ENCODE peak calls at places on chromosomes 4 and X, in nine cellular contexts. Z, C, A, N, K, X, S, P and V are unnamed samples.

GRCh38 chrX:56793533-56794320 is 64.7 kb downstream of the NBDY start:
- DNase-seq in Z (no peak), C (no peak), A (peak; percentile 18), N (no peak), K (peak; percentile 5), X (no peak), S (no peak), P (no peak), V (peak; percentile 22)

GRCh38 chr4:132332932-132333722 is 816.0 kb upstream of the PCDH10 start:
- DNase-seq in Z (no peak), C (no peak), A (no peak), N (peak; percentile 6), K (no peak), X (no peak), S (peak; percentile 51), P (peak; percentile 21), V (peak; percentile 5)

GRCh38 chrX:96182366-96182765 is 502.3 kb upstream of the DIAPH2 start:
- DNase-seq in Z (no peak), C (no peak), A (peak; percentile 19), N (peak; percentile 70), K (no peak), X (no peak), S (peak; percentile 75), P (no peak), V (peak; percentile 52)

GRCh38 chrX:48695524-48695875 is 1.0 kb upstream of the SUV39H1 start:
- DNase-seq in Z (no peak), C (no peak), A (no peak), N (no peak), K (no peak), X (peak; percentile 5), S (no peak), P (no peak), V (peak; percentile 7)

GRCh38 chrX:146887020-146887419 is 72.5 kb upstream of the CXorf51A start:
- DNase-seq in Z (no peak), C (no peak), A (no peak), N (no peak), K (no peak), X (no peak), S (no peak), P (no peak), V (no peak)

GRCh38 chrX:115898382-115899001 is 272.1 kb upstream of the AGTR2 start:
- DNase-seq in Z (no peak), C (peak; percentile 81), A (peak; percentile 79), N (peak; percentile 55), K (no peak), X (no peak), S (no peak), P (peak; percentile 6), V (no peak)

GRCh38 chr4:167555338-167556022 is 321.2 kb upstream of the SPOCK3 start:
- DNase-seq in Z (no peak), C (no peak), A (no peak), N (no peak), K (no peak), X (no peak), S (no peak), P (no peak), V (peak; percentile 46)

GRCh38 chrX:118153270-118153669 is 36.7 kb upstream of the KLHL13 start:
- DNase-seq in Z (no peak), C (no peak), A (no peak), N (no peak), K (no peak), X (no peak), S (no peak), P (no peak), V (no peak)

GRCh38 chr4:34043131-34043530 is 2201.2 kb downstream of the ARAP2 start:
- DNase-seq in Z (no peak), C (no peak), A (no peak), N (no peak), K (no peak), X (no peak), S (peak; percentile 8), P (no peak), V (no peak)

GRCh38 chrX:150730719-150731118 is 37.5 kb downstream of the MTMR1 start:
- DNase-seq in Z (no peak), C (no peak), A (no peak), N (no peak), K (no peak), X (no peak), S (peak; percentile 37), P (no peak), V (no peak)

GRCh38 chr4:140691369-140691768 is 64.8 kb downstream of the TBC1D9 start:
- DNase-seq in Z (no peak), C (peak; percentile 24), A (no peak), N (no peak), K (no peak), X (no peak), S (peak; percentile 67), P (no peak), V (peak; percentile 63)

GRCh38 chr4:143700420-143701352 is at the start of gene FREM3:
- DNase-seq in Z (no peak), C (no peak), A (no peak), N (no peak), K (no peak), X (peak; percentile 3), S (no peak), P (no peak), V (no peak)

GRCh38 chr4:36709986-36710385 is 428.6 kb downstream of the DTHD1 start:
- DNase-seq in Z (no peak), C (no peak), A (no peak), N (no peak), K (no peak), X (no peak), S (no peak), P (no peak), V (no peak)

GRCh38 chr4:73208376-73208775 is 50.2 kb downstream of the ANKRD17 start:
- DNase-seq in Z (no peak), C (no peak), A (no peak), N (no peak), K (no peak), X (no peak), S (peak; percentile 31), P (no peak), V (peak; percentile 56)

GRCh38 chrX:123807825-123808416 is 51.9 kb upstream of the XIAP start:
- DNase-seq in Z (no peak), C (no peak), A (no peak), N (peak; percentile 30), K (no peak), X (no peak), S (peak; percentile 23), P (no peak), V (no peak)

GRCh38 chr4:7172946-7173345 is 19.4 kb upstream of the SORCS2 start:
- DNase-seq in Z (peak; percentile 56), C (no peak), A (no peak), N (no peak), K (no peak), X (no peak), S (no peak), P (no peak), V (no peak)

GRCh38 chrX:27997641-27998040 is 16.4 kb upstream of the DCAF8L1 start:
- DNase-seq in Z (no peak), C (no peak), A (no peak), N (no peak), K (no peak), X (no peak), S (no peak), P (no peak), V (no peak)

GRCh38 chrX:27995611-27996010 is 14.4 kb upstream of the DCAF8L1 start:
- DNase-seq in Z (no peak), C (no peak), A (no peak), N (no peak), K (no peak), X (no peak), S (no peak), P (no peak), V (peak; percentile 57)

GRCh38 chrX:27996132-27996531 is 14.9 kb upstream of the DCAF8L1 start:
- DNase-seq in Z (no peak), C (no peak), A (no peak), N (no peak), K (no peak), X (no peak), S (no peak), P (no peak), V (no peak)

DNA sequence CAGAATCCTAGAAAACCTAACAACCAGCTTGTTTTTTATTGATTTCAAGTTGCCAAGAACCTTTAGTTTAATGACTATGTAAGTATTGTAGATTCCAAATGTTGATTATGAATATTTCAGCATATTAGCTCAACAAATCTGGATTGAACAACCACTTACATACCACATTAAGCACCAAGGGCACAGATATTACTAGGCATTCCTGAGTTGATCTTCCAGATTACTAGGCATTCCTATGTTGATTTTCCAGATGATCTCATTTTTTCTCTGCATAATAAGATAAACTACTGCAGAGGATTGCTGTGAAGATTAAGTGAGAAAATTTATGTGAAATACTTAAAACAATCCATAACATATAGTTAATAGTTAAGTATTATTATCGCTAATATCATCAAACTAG is 17.4 kb upstream of the DCAF8L1 start:
- DNase-seq in Z (no peak), C (no peak), A (no peak), N (no peak), K (no peak), X (no peak), S (no peak), P (no peak), V (no peak)
- TF ChIP-seq CTCF in Z (no peak), C (no peak), A (no peak), N (no peak), K (no peak), X (no peak), S (no peak), P (no peak), V (no peak)

GRCh38 chr4:1408418-1408817 is 2.2 kb upstream of the NKX1-1 start:
- DNase-seq in Z (no peak), C (no peak), A (no peak), N (no peak), K (peak; percentile 38), X (no peak), S (no peak), P (no peak), V (no peak)
- H3K4me3 ChIP-seq in Z (no peak overlapping the region), C (no peak overlapping the region), A (no peak overlapping the region), N (no peak overlapping the region), K (no peak overlapping the region), X (no peak overlapping the region), S (no peak overlapping the region), P (no peak overlapping the region), V (no peak overlapping the region)

GRCh38 chr4:119504616-119505015 is 124.0 kb downstream of the PDE5A start:
- DNase-seq in Z (no peak), C (no peak), A (no peak), N (no peak), K (no peak), X (no peak), S (no peak), P (no peak), V (no peak)
- H3K36me3 ChIP-seq in Z (peaks cover 81% of the 10 kb centered on the region), C (no peaks in the 10 kb centered on the region), A (no peaks in the 10 kb centered on the region), N (no peaks in the 10 kb centered on the region), K (no peaks in the 10 kb centered on the region), X (peaks cover 7% of the 10 kb centered on the region), S (peaks cover 28% of the 10 kb centered on the region), P (peaks cover 6% of the 10 kb centered on the region), V (no peaks in the 10 kb centered on the region)

DNA sequence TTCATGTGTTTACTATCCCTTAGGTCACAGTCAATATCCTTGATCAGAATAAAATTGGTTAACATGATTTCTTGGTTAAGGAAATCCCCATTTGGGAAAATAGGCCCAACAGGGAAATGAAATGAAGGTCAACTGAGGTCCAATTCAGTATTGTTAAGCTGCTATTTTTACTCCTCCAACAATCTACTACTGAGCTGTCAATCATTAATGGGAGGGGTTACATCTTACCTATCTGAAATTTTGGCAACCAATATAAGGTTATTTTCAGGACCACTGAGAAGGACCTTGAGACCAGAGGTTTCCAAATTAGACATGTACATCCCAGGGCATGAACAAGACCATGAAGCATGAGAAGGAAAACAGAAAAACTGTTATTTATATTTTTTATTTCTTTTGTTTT is 64.2 kb upstream of the ALG13 start:
- DNase-seq in Z (no peak), C (no peak), A (no peak), N (no peak), K (no peak), X (no peak), S (no peak), P (no peak), V (no peak)
- TF ChIP-seq CTCF in Z (no peak), C (no peak), A (no peak), N (no peak), K (no peak), X (no peak), S (no peak), P (no peak), V (no peak)